ENCODE peak calls at places on chromosomes 4 and X, in five cellular contexts. E, A, B, H and Z are unnamed samples.
A peak's percentile ranks its signal among the peaks of the same experiment; 100 is the strongest.

GRCh38 chr4:186621959-186622553 is 66.7 kb upstream of the MTNR1A start:
- DNase-seq in E (no peak), A (no peak), B (no peak), H (no peak), Z (no peak)

GRCh38 chr4:158350161-158350560 is 139.9 kb downstream of the TMEM144 start:
- DNase-seq in E (no peak), A (no peak), B (no peak), H (no peak), Z (no peak)

GRCh38 chr4:2186865-2187172 is 55.1 kb downstream of the HAUS3 start:
- DNase-seq in E (no peak), A (no peak), B (no peak), H (no peak), Z (no peak)

GRCh38 chrX:136588060-136588459 is 56.0 kb downstream of the VGLL1 start:
- DNase-seq in E (no peak), A (no peak), B (no peak), H (no peak), Z (peak; percentile 27)

GRCh38 chr4:84977409-84977808 is 10.9 kb upstream of the WDFY3 start:
- DNase-seq in E (no peak), A (no peak), B (no peak), H (no peak), Z (no peak)

GRCh38 chrX:102720237-102721168 is at the start of gene GPRASP3:
- DNase-seq in E (peak; percentile 90), A (peak; percentile 76), B (peak; percentile 71), H (peak; percentile 36), Z (peak; percentile 78)

GRCh38 chr4:68744368-68744767 is 71.4 kb upstream of the UGT2B10 start:
- DNase-seq in E (no peak), A (no peak), B (no peak), H (no peak), Z (no peak)

GRCh38 chr4:8858925-8859210 is 12.8 kb downstream of the HMX1 start:
- DNase-seq in E (no peak), A (no peak), B (no peak), H (no peak), Z (no peak)

GRCh38 chr4:151772322-151772721 is 11.5 kb upstream of the GATB start:
- DNase-seq in E (no peak), A (no peak), B (no peak), H (no peak), Z (no peak)

GRCh38 chrX:40189621-40190020 is 91.9 kb upstream of the BCOR start:
- DNase-seq in E (no peak), A (no peak), B (no peak), H (no peak), Z (no peak)

GRCh38 chrX:44947995-44948394 is 75.0 kb downstream of the KDM6A start:
- DNase-seq in E (no peak), A (no peak), B (no peak), H (peak; percentile 31), Z (no peak)

GRCh38 chr4:81084029-81084428 is 53.5 kb downstream of the BMP3 start:
- DNase-seq in E (no peak), A (peak; percentile 53), B (peak; percentile 17), H (no peak), Z (no peak)

GRCh38 chrX:23884427-23885024 is 23.2 kb downstream of the APOO start:
- DNase-seq in E (no peak), A (no peak), B (no peak), H (no peak), Z (no peak)

GRCh38 chrX:23888887-23889501 is 18.7 kb downstream of the APOO start:
- DNase-seq in E (no peak), A (no peak), B (no peak), H (no peak), Z (no peak)

GRCh38 chrX:23885803-23886202 is 21.9 kb downstream of the APOO start:
- DNase-seq in E (no peak), A (no peak), B (no peak), H (no peak), Z (no peak)

GRCh38 chrX:23887918-23888317 is 19.8 kb downstream of the APOO start:
- DNase-seq in E (no peak), A (peak; percentile 74), B (no peak), H (no peak), Z (no peak)

GRCh38 chrX:23887448-23887847 is 20.3 kb downstream of the APOO start:
- DNase-seq in E (peak; percentile 65), A (peak; percentile 92), B (no peak), H (no peak), Z (no peak)
- H3K27ac ChIP-seq in E (no peak overlapping the region), A (peak overlapping the region; percentile 54), B (peak overlapping the region; percentile 75), H (no peak overlapping the region), Z (no peak overlapping the region)

GRCh38 chrX:71181558-71181909 is 36.9 kb downstream of the NLGN3 start:
- DNase-seq in E (peak; percentile 59), A (no peak), B (no peak), H (peak; percentile 18), Z (peak; percentile 70)
- H3K27ac ChIP-seq in E (peak overlapping the region; percentile 89), A (no peak overlapping the region), B (peak overlapping the region; percentile 94), H (peak overlapping the region; percentile 72), Z (peak overlapping the region; percentile 85)

DNA sequence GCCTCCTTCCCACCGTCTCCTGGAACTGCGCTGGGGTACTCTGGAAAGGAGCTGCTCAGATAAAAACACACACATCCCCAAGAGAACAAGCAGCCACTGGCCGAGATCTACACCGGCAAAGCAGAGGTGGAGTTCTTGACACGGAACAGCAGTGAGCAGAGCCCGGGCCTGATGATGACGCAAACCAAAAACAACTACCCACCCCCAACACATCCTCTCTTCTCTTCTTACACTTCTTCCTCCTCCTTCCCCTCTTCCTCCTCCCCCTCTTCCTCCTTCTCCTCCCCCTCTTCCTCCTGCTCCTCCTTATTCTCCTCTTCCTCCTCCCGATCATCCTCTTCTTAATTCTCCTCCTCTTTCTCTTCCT is 4.6 kb downstream of the PNMA5 start:
- DNase-seq in E (peak; percentile 52), A (peak; percentile 2), B (no peak), H (no peak), Z (peak; percentile 2)
- H3K27ac ChIP-seq in E (peak overlapping the region; percentile 70), A (no peak overlapping the region), B (no peak overlapping the region), H (no peak overlapping the region), Z (no peak overlapping the region)

GRCh38 chrX:49137492-49137891 is 14.0 kb upstream of the GPKOW start:
- DNase-seq in E (no peak), A (no peak), B (no peak), H (no peak), Z (no peak)
- H3K27ac ChIP-seq in E (no peak overlapping the region), A (no peak overlapping the region), B (no peak overlapping the region), H (no peak overlapping the region), Z (no peak overlapping the region)

GRCh38 chr4:37890501-37891220 is at the start of gene TBC1D1:
- DNase-seq in E (peak; percentile 85), A (peak; percentile 66), B (no peak), H (peak; percentile 48), Z (peak; percentile 26)
- H3K27ac ChIP-seq in E (peak within 1 kb of the TSS; percentile 82), A (peak within 1 kb of the TSS; percentile 62), B (no peak within 1 kb of the TSS), H (no peak within 1 kb of the TSS), Z (peak within 1 kb of the TSS; percentile 61)

DNA sequence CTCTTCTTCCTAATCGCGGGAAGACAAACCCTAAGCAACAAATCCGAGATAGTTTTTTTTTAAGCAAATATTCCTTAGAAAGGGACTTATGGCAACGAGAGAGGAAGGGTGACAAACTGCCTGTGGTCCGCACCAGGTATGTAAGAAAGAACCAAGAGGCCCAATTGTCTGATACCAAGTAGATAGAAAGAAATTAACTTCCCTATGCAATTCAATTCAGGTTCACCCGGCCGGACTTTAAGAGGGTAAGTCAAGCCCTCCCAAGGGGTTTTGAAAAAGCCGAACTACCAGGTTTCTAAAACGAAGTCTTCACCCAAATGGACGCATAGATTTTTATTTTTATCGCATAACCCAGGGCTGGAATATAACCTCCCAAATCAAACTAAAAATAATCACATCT is 1.7 kb upstream of the MAB21L2 start:
- DNase-seq in E (no peak), A (no peak), B (no peak), H (peak; percentile 53), Z (no peak)
- H3K27ac ChIP-seq in E (peak overlapping the region; percentile 63), A (no peak overlapping the region), B (no peak overlapping the region), H (peak overlapping the region; percentile 77), Z (no peak overlapping the region)

DNA sequence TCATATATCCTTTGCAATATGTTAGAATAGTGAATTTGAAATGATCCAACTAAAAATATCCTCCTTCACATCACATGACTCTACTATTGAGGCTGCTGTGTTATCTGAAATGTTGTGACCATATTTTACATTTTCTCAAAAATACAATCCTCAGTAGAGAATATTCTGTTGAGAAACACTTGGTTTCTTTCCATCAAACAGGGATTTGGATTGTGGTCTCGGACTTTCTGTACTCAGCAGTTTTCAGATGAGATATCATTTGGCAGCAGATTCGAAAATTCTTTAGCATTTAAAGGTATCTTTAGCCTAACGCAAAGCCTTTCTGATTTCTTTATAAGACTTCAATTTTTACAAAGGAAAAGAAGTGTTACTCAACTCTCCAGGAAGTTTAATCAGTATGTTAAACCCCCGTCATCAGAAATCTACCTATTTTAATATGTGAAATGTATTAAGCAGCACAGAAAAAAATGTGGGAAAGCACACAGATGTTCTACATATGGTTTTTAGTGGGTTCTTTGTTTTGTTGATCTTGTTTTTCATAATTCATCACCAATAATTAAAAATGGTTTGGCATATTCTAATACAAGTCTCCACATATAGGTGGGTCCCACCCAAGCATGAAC is 55.4 kb upstream of the ANXA3 start:
- DNase-seq in E (no peak), A (no peak), B (no peak), H (no peak), Z (no peak)
- H3K27ac ChIP-seq in E (no peak overlapping the region), A (no peak overlapping the region), B (no peak overlapping the region), H (no peak overlapping the region), Z (no peak overlapping the region)

GRCh38 chr4:159370316-159370715 is 267.4 kb downstream of the RAPGEF2 start:
- DNase-seq in E (no peak), A (no peak), B (no peak), H (no peak), Z (no peak)

GRCh38 chr4:159367421-159368105 is 264.7 kb downstream of the RAPGEF2 start:
- DNase-seq in E (no peak), A (no peak), B (no peak), H (no peak), Z (no peak)

GRCh38 chr4:159369256-159369655 is 266.4 kb downstream of the RAPGEF2 start:
- DNase-seq in E (no peak), A (no peak), B (no peak), H (peak; percentile 17), Z (no peak)

GRCh38 chr4:159368320-159368719 is 265.4 kb downstream of the RAPGEF2 start:
- DNase-seq in E (no peak), A (no peak), B (no peak), H (no peak), Z (no peak)

GRCh38 chr4:159366966-159367365 is 264.1 kb downstream of the RAPGEF2 start:
- DNase-seq in E (no peak), A (no peak), B (no peak), H (no peak), Z (no peak)
- H3K27ac ChIP-seq in E (no peak overlapping the region), A (no peak overlapping the region), B (no peak overlapping the region), H (no peak overlapping the region), Z (no peak overlapping the region)